ENCODE peak calls at places on chromosome 11, in six cellular contexts. C is IMR-90, I is endothelial cell of umbilical vein, E is Peyer's patch, G is lower leg skin, S is A549. K is an unnamed sample.

GRCh38 chr11:77039491-77040400 is 5.5 kb downstream of the B3GNT6 start:
- DNase-seq in I (peak), E (peak), G (no peak), S (no peak), C (peak), K (no peak)

GRCh38 chr11:83609181-83609580 is 323.0 kb upstream of the CCDC90B start:
- DNase-seq in E (no peak), G (no peak), S (no peak), I (no peak), C (no peak), K (no peak)

GRCh38 chr11:66859686-66860448 is 3.0 kb downstream of the LRFN4 start:
- DNase-seq in G (no peak), C (no peak), S (peak), E (no peak), I (no peak), K (no peak)

GRCh38 chr11:75100314-75100713 is 3.6 kb upstream of the OR2AT4 start:
- DNase-seq in S (peak), C (peak), G (no peak), I (no peak), E (no peak), K (no peak)

GRCh38 chr11:134656861-134657540 is 245.0 kb upstream of the B3GAT1 start:
- DNase-seq in G (peak), S (no peak), I (no peak), E (no peak), C (no peak), K (peak)

GRCh38 chr11:13874596-13874995 is 87.9 kb upstream of the SPON1 start:
- DNase-seq in C (no peak), I (no peak), G (no peak), E (no peak), S (no peak), K (no peak)

GRCh38 chr11:121372671-121373429 is 79.3 kb upstream of the SORL1 start:
- DNase-seq in E (no peak), G (no peak), S (no peak), C (no peak), I (no peak), K (no peak)

GRCh38 chr11:107741044-107741823 is 29.4 kb upstream of the SLN start:
- DNase-seq in S (peak), I (peak), C (peak), G (no peak), E (no peak), K (no peak)

GRCh38 chr11:128616158-128616557 is 28.8 kb upstream of the ETS1 start:
- DNase-seq in C (no peak), G (no peak), I (peak), S (no peak), E (no peak), K (no peak)

GRCh38 chr11:19389787-19390303 is 149.1 kb upstream of the E2F8 start:
- DNase-seq in I (peak), S (no peak), G (peak), C (peak), E (no peak), K (no peak)

GRCh38 chr11:123251656-123252344 is 56.8 kb upstream of the CLMP start:
- DNase-seq in G (no peak), E (no peak), I (no peak), S (no peak), C (peak), K (no peak)

GRCh38 chr11:65184146-65184545 is 2.4 kb downstream of the CAPN1 start:
- DNase-seq in I (no peak), G (no peak), S (no peak), E (no peak), C (no peak), K (peak)

GRCh38 chr11:103031834-103032233 is 60.1 kb downstream of the DCUN1D5 start:
- DNase-seq in I (no peak), C (peak), E (no peak), G (no peak), S (no peak), K (no peak)

GRCh38 chr11:128632151-128632791 is 44.9 kb upstream of the ETS1 start:
- DNase-seq in E (no peak), C (peak), G (no peak), S (peak), I (peak), K (no peak)

GRCh38 chr11:128473631-128474030 is 113.7 kb downstream of the ETS1 start:
- DNase-seq in G (no peak), E (no peak), I (no peak), S (no peak), C (no peak), K (no peak)

GRCh38 chr11:65892661-65893317 is 2.3 kb downstream of the CCDC85B start:
- DNase-seq in C (no peak), E (no peak), S (no peak), G (no peak), I (no peak), K (no peak)

GRCh38 chr11:126414615-126415014 is 59.1 kb downstream of the ST3GAL4 start:
- DNase-seq in E (no peak), I (no peak), S (no peak), C (no peak), G (no peak), K (no peak)

GRCh38 chr11:71184421-71185210 is 67.8 kb downstream of the SHANK2 start:
- DNase-seq in E (peak), I (no peak), C (no peak), S (no peak), G (no peak), K (no peak)

GRCh38 chr11:59918987-59919589 is 19.1 kb upstream of the OOSP1 start:
- DNase-seq in S (peak), I (peak), G (no peak), E (no peak), C (peak), K (peak)

GRCh38 chr11:18721576-18722292 is 4.3 kb downstream of the IGSF22 start:
- DNase-seq in S (peak), E (peak), I (peak), C (peak), G (peak), K (peak)

GRCh38 chr11:60310407-60310998 is 16.6 kb upstream of the MS4A6E start:
- DNase-seq in I (no peak), G (peak), E (no peak), S (no peak), C (no peak), K (no peak)

GRCh38 chr11:43410394-43410793 is 51.7 kb downstream of the TTC17 start:
- DNase-seq in C (no peak), G (no peak), I (peak), S (peak), E (no peak), K (no peak)

GRCh38 chr11:78030429-78031325 is 7.6 kb upstream of the KCTD14 start:
- DNase-seq in C (peak), G (no peak), I (peak), S (peak), E (peak), K (peak)

GRCh38 chr11:35260342-35260985 is 121.5 kb downstream of the CD44 start:
- DNase-seq in E (no peak), G (no peak), C (peak), S (peak), I (no peak), K (no peak)

GRCh38 chr11:73323464-73323863 is 15.4 kb downstream of the ARHGEF17 start:
- DNase-seq in S (no peak), I (peak), E (peak), C (peak), G (peak), K (peak)

GRCh38 chr11:36391062-36391461 is 95.0 kb downstream of the PRR5L start:
- DNase-seq in G (no peak), I (no peak), E (no peak), C (no peak), S (no peak), K (no peak)

GRCh38 chr11:35138949-35139881 is at the start of gene CD44:
- DNase-seq in C (peak), I (peak), G (peak), S (peak), E (peak), K (peak)

GRCh38 chr11:74470526-74470925 is 3.2 kb upstream of the KCNE3 start:
- DNase-seq in C (no peak), S (no peak), E (no peak), I (no peak), G (no peak), K (no peak)

GRCh38 chr11:75596914-75597313 is 34.9 kb downstream of the SERPINH1 start:
- DNase-seq in C (no peak), I (no peak), E (no peak), S (no peak), G (no peak), K (no peak)

GRCh38 chr11:108872781-108873291 is 208.0 kb downstream of the DDX10 start:
- DNase-seq in C (peak), S (no peak), I (peak), G (no peak), E (no peak), K (no peak)

GRCh38 chr11:12724301-12725046 is 50.3 kb downstream of the TEAD1 start:
- DNase-seq in S (peak), E (peak), C (peak), G (peak), I (peak), K (peak)

GRCh38 chr11:111303476-111303875 is 5.1 kb downstream of the POU2AF3 start:
- DNase-seq in S (peak), E (no peak), I (no peak), G (no peak), C (no peak), K (peak)

GRCh38 chr11:12274056-12274455 is 103.3 kb upstream of the PARVA start:
- DNase-seq in I (no peak), S (no peak), E (no peak), C (no peak), G (no peak), K (no peak)

GRCh38 chr11:79400717-79401330 is 40.0 kb downstream of the TENM4 start:
- DNase-seq in G (no peak), I (no peak), S (peak), C (peak), E (no peak), K (peak)

GRCh38 chr11:121933694-121934093 is 182.3 kb downstream of the BLID start:
- DNase-seq in S (no peak), G (no peak), C (peak), E (no peak), I (no peak), K (no peak)

GRCh38 chr11:60169264-60169915 is 13.5 kb downstream of the MS4A6A start:
- DNase-seq in S (peak), I (peak), E (no peak), G (peak), C (no peak), K (peak)

GRCh38 chr11:67120881-67121710 is 2.0 kb downstream of the KDM2A start:
- DNase-seq in C (peak), E (no peak), G (peak), S (peak), I (peak), K (peak)

GRCh38 chr11:46838501-46838900 is 7.6 kb downstream of the CKAP5 start:
- DNase-seq in E (no peak), S (no peak), G (no peak), I (no peak), C (no peak), K (no peak)

GRCh38 chr11:26790738-26791137 is 68.9 kb upstream of the SLC5A12 start:
- DNase-seq in E (no peak), C (no peak), S (no peak), I (no peak), G (no peak), K (no peak)

GRCh38 chr11:117219001-117219400 is 12.9 kb downstream of the PCSK7 start:
- DNase-seq in C (no peak), I (no peak), E (no peak), S (no peak), G (no peak), K (no peak)

GRCh38 chr11:117219455-117219854 is 12.4 kb downstream of the PCSK7 start:
- DNase-seq in E (no peak), G (no peak), I (no peak), S (no peak), C (no peak), K (no peak)

GRCh38 chr11:117220568-117220967 is 11.3 kb downstream of the PCSK7 start:
- DNase-seq in E (peak), C (no peak), I (no peak), S (no peak), G (no peak), K (no peak)

GRCh38 chr11:117220999-117221774 is 10.7 kb downstream of the PCSK7 start:
- DNase-seq in C (no peak), I (no peak), E (no peak), G (no peak), S (no peak), K (no peak)

DNA sequence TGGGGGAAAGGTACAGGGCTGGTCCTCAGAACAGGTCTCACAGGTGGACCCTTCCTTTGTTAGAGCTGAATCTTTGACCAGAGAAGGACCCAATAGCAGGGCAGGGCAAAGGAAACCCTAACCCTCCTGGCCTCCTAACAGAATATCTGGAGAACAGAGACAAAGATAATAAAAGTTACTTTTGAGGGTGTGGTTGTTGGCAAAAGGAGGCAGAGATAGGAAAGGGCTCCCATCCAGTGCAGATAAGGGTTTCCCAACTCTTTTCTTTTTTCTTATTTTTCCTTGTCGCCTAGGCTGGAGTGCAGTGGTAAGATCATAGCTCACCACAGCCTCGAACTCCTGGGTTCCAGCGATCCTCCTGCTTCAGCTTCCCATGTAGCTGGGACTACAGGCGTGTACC is 11.9 kb downstream of the PCSK7 start:
- DNase-seq in G (no peak), I (no peak), C (no peak), E (no peak), S (no peak), K (no peak)
- TF ChIP-seq POLR2A in G (no peak), I (no peak), C (no peak), E (no peak), S (no peak), K (no peak)

DNA sequence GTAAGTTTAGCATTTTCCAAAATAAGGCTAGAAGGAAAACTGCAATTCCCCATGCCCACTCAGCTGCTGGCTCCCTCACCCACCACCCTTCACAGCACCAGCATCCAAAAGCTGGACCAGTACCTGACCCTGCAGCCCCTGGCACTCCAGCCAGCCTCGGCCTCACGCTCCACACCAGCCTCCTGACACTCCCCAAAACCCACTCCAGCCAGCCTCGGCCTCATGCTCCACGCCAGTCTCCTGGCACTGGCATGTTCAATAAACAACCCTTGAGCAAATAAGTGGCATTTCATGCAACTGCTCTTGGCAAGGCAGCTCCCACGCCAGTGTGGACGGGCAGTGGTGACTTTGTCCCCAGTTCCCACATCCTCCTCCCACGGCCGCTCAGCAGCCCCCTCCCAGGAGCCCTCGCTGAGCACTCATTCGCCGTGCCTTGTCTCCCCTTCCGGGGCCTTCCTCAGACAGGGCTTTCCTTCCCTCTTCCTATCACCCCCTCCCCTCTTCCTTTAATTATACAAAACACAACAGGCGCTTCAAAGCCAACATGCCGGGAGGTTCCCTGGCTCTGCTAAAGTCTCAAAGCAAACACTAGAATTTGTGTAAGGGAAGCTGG is 6.9 kb downstream of the TOLLIP start:
- DNase-seq in G (no peak), E (peak), I (no peak), S (no peak), C (no peak), K (peak)
- TF ChIP-seq POLR2A in G (no peak), E (no peak), I (no peak), S (no peak), C (no peak), K (no peak)

GRCh38 chr11:44861829-44862545 is 88.7 kb downstream of the TP53I11 start:
- DNase-seq in G (peak), I (peak), E (peak), C (peak), S (peak), K (peak)
- TF ChIP-seq POLR2A in G (no peak), I (no peak), E (no peak), C (peak), S (peak), K (no peak)

DNA sequence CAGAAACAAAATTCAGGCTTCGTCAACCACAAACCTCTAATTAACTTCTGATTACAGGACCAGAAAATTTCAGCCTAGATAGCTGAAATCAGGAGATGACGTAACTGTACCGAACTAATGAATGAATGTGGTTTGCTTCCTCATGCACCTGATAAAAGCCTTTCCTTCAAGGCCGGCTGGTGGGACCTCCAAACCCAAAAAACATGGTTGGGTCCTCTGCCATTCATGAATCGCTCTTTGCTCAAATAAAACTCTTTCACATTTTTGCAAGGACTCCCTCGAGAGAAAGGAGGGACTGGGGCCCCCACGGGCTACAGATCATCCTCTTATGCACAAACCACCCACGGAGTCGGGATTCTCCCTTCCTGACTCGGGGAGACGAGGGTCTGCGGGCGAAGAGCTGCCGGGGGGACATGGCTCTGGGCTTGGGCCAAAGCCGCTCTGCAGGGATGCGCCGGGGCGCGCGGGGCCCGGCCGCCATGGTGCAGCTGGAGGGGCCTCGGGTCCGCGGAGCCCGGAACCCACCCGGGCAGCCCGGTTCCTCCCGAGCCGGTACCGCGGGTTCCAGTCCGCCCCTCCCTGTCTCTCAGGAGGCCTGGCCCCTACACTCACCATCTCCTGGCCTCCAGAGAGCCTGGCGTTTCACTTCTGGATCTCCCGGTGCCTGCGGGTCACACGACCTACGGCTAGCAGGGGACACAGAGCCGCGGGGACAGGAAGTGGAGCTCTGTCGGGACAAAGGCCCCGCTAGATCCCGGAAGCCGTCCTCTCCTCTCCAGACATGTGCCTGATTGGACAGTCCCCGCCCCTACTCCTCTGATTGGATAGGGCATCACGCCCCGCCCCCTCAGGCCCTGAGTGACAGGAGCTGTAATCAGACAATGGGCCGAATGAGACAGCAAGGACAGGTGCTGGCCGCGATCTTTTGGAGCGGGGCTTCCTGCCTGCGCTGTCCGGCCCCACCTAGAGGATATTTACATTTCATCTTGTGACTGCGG is at the start of gene ZNF195:
- DNase-seq in I (peak), E (peak), C (peak), G (peak), S (peak), K (peak)
- TF ChIP-seq POLR2A in I (peak), E (peak), C (peak), G (no peak), S (peak), K (no peak)

GRCh38 chr11:25529572-25529971 is 802.4 kb upstream of the ANO3 start:
- DNase-seq in I (no peak), S (no peak), E (no peak), C (no peak), G (no peak), K (no peak)

GRCh38 chr11:25527841-25528240 is 804.1 kb upstream of the ANO3 start:
- DNase-seq in S (no peak), E (no peak), C (no peak), G (no peak), I (no peak), K (no peak)
- TF ChIP-seq POLR2A in S (no peak), E (no peak), C (no peak), G (no peak), I (no peak), K (no peak)

DNA sequence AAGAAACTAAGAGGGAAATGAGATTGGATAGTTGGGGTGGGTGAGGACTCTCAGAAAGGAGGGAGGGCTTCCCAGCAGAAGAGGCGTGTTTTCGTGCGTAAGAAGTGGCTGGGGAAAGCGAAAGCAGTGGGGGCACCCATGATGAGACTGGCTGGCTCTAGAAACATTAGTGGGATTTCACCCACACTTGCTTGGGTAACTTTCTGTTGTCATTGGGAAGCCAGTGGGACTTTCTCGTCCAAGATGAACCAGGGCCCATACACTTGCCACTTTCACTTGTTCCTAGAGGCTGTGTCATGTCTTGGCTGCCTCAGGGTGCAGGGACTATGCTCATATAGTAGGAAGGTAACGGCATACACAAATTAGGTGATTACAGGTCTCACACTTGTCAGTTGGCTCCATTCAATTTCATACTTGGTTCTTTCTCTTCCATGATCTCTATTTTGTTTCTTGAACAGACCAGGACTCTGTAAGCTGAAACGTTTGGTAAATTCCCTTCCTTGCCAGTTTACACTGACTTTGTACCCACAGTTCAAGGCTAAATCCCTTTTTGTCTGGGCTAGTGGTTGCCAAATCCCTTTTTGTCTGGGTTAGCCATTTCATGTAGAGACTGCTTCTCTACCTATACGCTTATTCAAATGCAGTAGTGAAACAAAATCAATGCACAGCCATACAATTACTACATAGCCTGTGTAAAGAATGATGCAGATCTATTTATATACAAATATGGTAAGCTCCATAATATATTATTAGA is 42.0 kb upstream of the CXCR5 start:
- DNase-seq in G (no peak), C (no peak), E (no peak), S (no peak), I (no peak), K (no peak)
- TF ChIP-seq POLR2A in G (no peak), C (no peak), E (no peak), S (no peak), I (no peak), K (no peak)